ENCODE peak calls at places on chromosomes 7 and 10, in eight cellular contexts. One of them, this sample, is unnamed.

GRCh38 chr7:5143935-5144903 is 45.8 kb upstream of the WIPI2 start:
- DNase-seq in uterus: no peak
- DNase-seq in fibroblast of lung: no peak
- DNase-seq in sigmoid colon: no peak
- DNase-seq in hepatocyte: no peak
- DNase-seq in BE2C: peak; percentile 15
- DNase-seq in testis: no peak
- DNase-seq in neural progenitor cell: no peak
- DNase-seq in this sample: no peak

GRCh38 chr7:150388709-150389531 is 9.8 kb downstream of the ZNF775 start:
- DNase-seq in uterus: peak; percentile 37
- DNase-seq in fibroblast of lung: peak; percentile 89
- DNase-seq in sigmoid colon: peak; percentile 95
- DNase-seq in hepatocyte: peak; percentile 81
- DNase-seq in BE2C: peak; percentile 90
- DNase-seq in testis: peak; percentile 61
- DNase-seq in neural progenitor cell: peak; percentile 52
- DNase-seq in this sample: peak; percentile 85

GRCh38 chr10:24853661-24854060 is 98.7 kb downstream of the PRTFDC1 start:
- DNase-seq in uterus: no peak
- DNase-seq in fibroblast of lung: no peak
- DNase-seq in sigmoid colon: no peak
- DNase-seq in hepatocyte: no peak
- DNase-seq in BE2C: no peak
- DNase-seq in testis: no peak
- DNase-seq in neural progenitor cell: no peak
- DNase-seq in this sample: no peak

GRCh38 chr10:65941098-65941655 is 984.7 kb upstream of the LRRTM3 start:
- DNase-seq in uterus: no peak
- DNase-seq in fibroblast of lung: no peak
- DNase-seq in sigmoid colon: no peak
- DNase-seq in hepatocyte: peak; percentile 46
- DNase-seq in BE2C: no peak
- DNase-seq in testis: no peak
- DNase-seq in neural progenitor cell: no peak
- DNase-seq in this sample: no peak

GRCh38 chr7:148288592-148289151 is 301.9 kb upstream of the C7orf33 start:
- DNase-seq in uterus: no peak
- DNase-seq in fibroblast of lung: no peak
- DNase-seq in sigmoid colon: no peak
- DNase-seq in hepatocyte: no peak
- DNase-seq in BE2C: no peak
- DNase-seq in testis: no peak
- DNase-seq in neural progenitor cell: no peak
- DNase-seq in this sample: no peak

GRCh38 chr10:49679480-49679893 is at the start of gene C10orf53:
- DNase-seq in uterus: no peak
- DNase-seq in fibroblast of lung: peak; percentile 37
- DNase-seq in sigmoid colon: no peak
- DNase-seq in hepatocyte: peak; percentile 90
- DNase-seq in BE2C: peak; percentile 90
- DNase-seq in testis: peak; percentile 67
- DNase-seq in neural progenitor cell: peak; percentile 89
- DNase-seq in this sample: no peak

GRCh38 chr10:68474021-68474420 is 2.2 kb upstream of the DNA2 start:
- DNase-seq in uterus: no peak
- DNase-seq in fibroblast of lung: no peak
- DNase-seq in sigmoid colon: no peak
- DNase-seq in hepatocyte: no peak
- DNase-seq in BE2C: no peak
- DNase-seq in testis: no peak
- DNase-seq in neural progenitor cell: no peak
- DNase-seq in this sample: no peak

GRCh38 chr7:159125104-159125943 is 19.3 kb downstream of the VIPR2 start:
- DNase-seq in uterus: peak; percentile 6
- DNase-seq in fibroblast of lung: no peak
- DNase-seq in sigmoid colon: no peak
- DNase-seq in hepatocyte: no peak
- DNase-seq in BE2C: no peak
- DNase-seq in testis: no peak
- DNase-seq in neural progenitor cell: no peak
- DNase-seq in this sample: no peak

GRCh38 chr10:26374426-26374825 is 63.7 kb upstream of the APBB1IP start:
- DNase-seq in uterus: no peak
- DNase-seq in fibroblast of lung: no peak
- DNase-seq in sigmoid colon: no peak
- DNase-seq in hepatocyte: no peak
- DNase-seq in BE2C: no peak
- DNase-seq in testis: no peak
- DNase-seq in neural progenitor cell: no peak
- DNase-seq in this sample: no peak

GRCh38 chr10:133163889-133164815 is 4.1 kb downstream of the KNDC1 start:
- DNase-seq in uterus: peak; percentile 12
- DNase-seq in fibroblast of lung: no peak
- DNase-seq in sigmoid colon: peak; percentile 55
- DNase-seq in hepatocyte: no peak
- DNase-seq in BE2C: no peak
- DNase-seq in testis: no peak
- DNase-seq in neural progenitor cell: no peak
- DNase-seq in this sample: peak; percentile 19

GRCh38 chr7:118183254-118183585 is 744 bp upstream of the LSM8 start:
- DNase-seq in uterus: no peak
- DNase-seq in fibroblast of lung: no peak
- DNase-seq in sigmoid colon: no peak
- DNase-seq in hepatocyte: no peak
- DNase-seq in BE2C: no peak
- DNase-seq in testis: no peak
- DNase-seq in neural progenitor cell: no peak
- DNase-seq in this sample: no peak

GRCh38 chr7:91029688-91030087 is 234.5 kb upstream of the FZD1 start:
- DNase-seq in uterus: no peak
- DNase-seq in fibroblast of lung: no peak
- DNase-seq in sigmoid colon: no peak
- DNase-seq in hepatocyte: no peak
- DNase-seq in BE2C: no peak
- DNase-seq in testis: no peak
- DNase-seq in neural progenitor cell: no peak
- DNase-seq in this sample: no peak

GRCh38 chr7:91034459-91035368 is 229.5 kb upstream of the FZD1 start:
- DNase-seq in uterus: peak; percentile 28
- DNase-seq in fibroblast of lung: peak; percentile 77
- DNase-seq in sigmoid colon: no peak
- DNase-seq in hepatocyte: peak; percentile 73
- DNase-seq in BE2C: peak; percentile 25
- DNase-seq in testis: peak; percentile 81
- DNase-seq in neural progenitor cell: peak; percentile 66
- DNase-seq in this sample: peak; percentile 33

GRCh38 chr7:91031757-91032156 is 232.5 kb upstream of the FZD1 start:
- DNase-seq in uterus: no peak
- DNase-seq in fibroblast of lung: no peak
- DNase-seq in sigmoid colon: no peak
- DNase-seq in hepatocyte: peak; percentile 14
- DNase-seq in BE2C: no peak
- DNase-seq in testis: no peak
- DNase-seq in neural progenitor cell: no peak
- DNase-seq in this sample: no peak

GRCh38 chr7:91033574-91033973 is 230.7 kb upstream of the FZD1 start:
- DNase-seq in uterus: no peak
- DNase-seq in fibroblast of lung: no peak
- DNase-seq in sigmoid colon: no peak
- DNase-seq in hepatocyte: no peak
- DNase-seq in BE2C: no peak
- DNase-seq in testis: no peak
- DNase-seq in neural progenitor cell: no peak
- DNase-seq in this sample: no peak

DNA sequence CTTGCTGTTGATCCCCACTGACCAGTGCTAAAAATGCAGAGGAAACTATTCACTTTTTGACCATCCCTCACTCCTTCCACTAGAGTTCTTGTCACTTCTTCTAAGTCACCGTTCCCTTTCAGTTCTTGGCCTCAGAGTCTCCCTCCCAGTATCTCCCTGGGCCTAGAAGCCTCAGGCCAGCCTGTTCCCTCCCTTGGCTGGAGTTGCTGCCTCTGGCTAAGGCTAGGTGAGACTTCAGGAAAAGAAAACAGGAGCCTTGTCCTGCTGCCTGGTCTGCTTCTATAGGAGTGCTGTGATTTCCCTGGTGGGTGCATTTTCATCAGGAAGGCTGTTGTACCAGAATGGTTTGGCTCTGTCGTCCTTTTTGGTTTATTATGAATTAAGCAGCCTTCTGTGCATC is 233.6 kb upstream of the FZD1 start:
- DNase-seq in uterus: no peak
- DNase-seq in fibroblast of lung: no peak
- DNase-seq in sigmoid colon: no peak
- DNase-seq in hepatocyte: no peak
- DNase-seq in BE2C: no peak
- DNase-seq in testis: no peak
- DNase-seq in neural progenitor cell: no peak
- DNase-seq in this sample: no peak
- H3K4me1 ChIP-seq in uterus: no peaks in the 10 kb centered on the region
- H3K4me1 ChIP-seq in fibroblast of lung: peaks cover 6% of the 10 kb centered on the region
- H3K4me1 ChIP-seq in sigmoid colon: no peaks in the 10 kb centered on the region
- H3K4me1 ChIP-seq in hepatocyte: no peaks in the 10 kb centered on the region
- H3K4me1 ChIP-seq in BE2C: no peaks in the 10 kb centered on the region
- H3K4me1 ChIP-seq in testis: no peaks in the 10 kb centered on the region
- H3K4me1 ChIP-seq in neural progenitor cell: peaks cover 22% of the 10 kb centered on the region
- H3K4me1 ChIP-seq in this sample: no peaks in the 10 kb centered on the region

GRCh38 chr10:17859492-17860156 is 50.5 kb downstream of the MRC1 start:
- DNase-seq in uterus: no peak
- DNase-seq in fibroblast of lung: no peak
- DNase-seq in sigmoid colon: no peak
- DNase-seq in hepatocyte: no peak
- DNase-seq in BE2C: no peak
- DNase-seq in testis: no peak
- DNase-seq in neural progenitor cell: no peak
- DNase-seq in this sample: no peak

GRCh38 chr10:17871036-17871435 is 61.9 kb downstream of the MRC1 start:
- DNase-seq in uterus: no peak
- DNase-seq in fibroblast of lung: no peak
- DNase-seq in sigmoid colon: no peak
- DNase-seq in hepatocyte: no peak
- DNase-seq in BE2C: no peak
- DNase-seq in testis: no peak
- DNase-seq in neural progenitor cell: no peak
- DNase-seq in this sample: no peak

GRCh38 chr10:17867056-17867455 is 57.9 kb downstream of the MRC1 start:
- DNase-seq in uterus: no peak
- DNase-seq in fibroblast of lung: no peak
- DNase-seq in sigmoid colon: no peak
- DNase-seq in hepatocyte: no peak
- DNase-seq in BE2C: no peak
- DNase-seq in testis: no peak
- DNase-seq in neural progenitor cell: no peak
- DNase-seq in this sample: no peak

GRCh38 chr10:17861760-17862159 is 52.6 kb downstream of the MRC1 start:
- DNase-seq in uterus: no peak
- DNase-seq in fibroblast of lung: no peak
- DNase-seq in sigmoid colon: no peak
- DNase-seq in hepatocyte: no peak
- DNase-seq in BE2C: no peak
- DNase-seq in testis: no peak
- DNase-seq in neural progenitor cell: no peak
- DNase-seq in this sample: no peak

GRCh38 chr10:17865351-17865750 is 56.2 kb downstream of the MRC1 start:
- DNase-seq in uterus: no peak
- DNase-seq in fibroblast of lung: no peak
- DNase-seq in sigmoid colon: no peak
- DNase-seq in hepatocyte: no peak
- DNase-seq in BE2C: no peak
- DNase-seq in testis: no peak
- DNase-seq in neural progenitor cell: peak; percentile 2
- DNase-seq in this sample: no peak
- TF ChIP-seq CTCF in uterus: no peak
- TF ChIP-seq CTCF in fibroblast of lung: no peak
- TF ChIP-seq CTCF in sigmoid colon: no peak
- TF ChIP-seq CTCF in hepatocyte: no peak
- TF ChIP-seq CTCF in BE2C: no peak
- TF ChIP-seq CTCF in testis: no peak
- TF ChIP-seq CTCF in neural progenitor cell: no peak
- TF ChIP-seq CTCF in this sample: no peak

DNA sequence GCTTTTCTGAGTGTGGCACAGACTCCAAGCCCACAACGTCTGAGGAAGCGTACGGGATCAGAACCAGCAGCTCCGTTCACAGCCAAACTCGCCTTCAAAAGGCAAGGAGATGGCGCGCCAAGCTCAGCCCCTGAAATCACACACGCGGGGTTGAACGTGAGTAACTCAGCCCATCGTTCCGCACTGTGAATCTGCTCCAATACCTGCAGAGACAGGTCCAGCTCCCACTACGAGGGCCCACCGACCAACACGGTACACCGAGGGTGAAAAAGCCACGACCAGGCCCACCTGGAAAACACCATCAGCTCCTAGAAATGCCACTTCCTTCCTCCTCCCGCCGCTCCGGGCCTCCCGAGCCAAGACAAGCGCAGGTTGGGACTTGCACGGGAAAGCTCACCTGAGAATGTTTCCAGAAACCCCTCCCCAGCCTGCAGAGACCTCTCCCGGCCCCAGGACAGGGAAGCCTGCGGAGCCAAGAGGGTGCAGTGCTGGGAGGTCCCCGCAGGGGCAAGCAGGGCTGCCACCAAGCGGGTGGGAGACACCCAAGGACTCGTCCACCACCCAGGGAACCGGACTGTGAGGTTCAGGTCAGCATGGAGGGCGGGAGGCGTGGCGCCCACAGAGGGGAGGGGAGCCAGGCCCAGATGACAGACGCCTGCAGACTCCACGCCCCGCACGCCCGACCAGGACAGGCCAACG is 93.9 kb upstream of the PDGFA start:
- DNase-seq in uterus: no peak
- DNase-seq in fibroblast of lung: no peak
- DNase-seq in sigmoid colon: no peak
- DNase-seq in hepatocyte: no peak
- DNase-seq in BE2C: no peak
- DNase-seq in testis: no peak
- DNase-seq in neural progenitor cell: no peak
- DNase-seq in this sample: no peak
- H3K4me1 ChIP-seq in uterus: no peaks in the 10 kb centered on the region
- H3K4me1 ChIP-seq in fibroblast of lung: no peaks in the 10 kb centered on the region
- H3K4me1 ChIP-seq in sigmoid colon: no peaks in the 10 kb centered on the region
- H3K4me1 ChIP-seq in hepatocyte: peaks cover 6% of the 10 kb centered on the region
- H3K4me1 ChIP-seq in BE2C: no peaks in the 10 kb centered on the region
- H3K4me1 ChIP-seq in testis: peaks cover 20% of the 10 kb centered on the region
- H3K4me1 ChIP-seq in neural progenitor cell: peaks cover 14% of the 10 kb centered on the region
- H3K4me1 ChIP-seq in this sample: peaks cover 3% of the 10 kb centered on the region

DNA sequence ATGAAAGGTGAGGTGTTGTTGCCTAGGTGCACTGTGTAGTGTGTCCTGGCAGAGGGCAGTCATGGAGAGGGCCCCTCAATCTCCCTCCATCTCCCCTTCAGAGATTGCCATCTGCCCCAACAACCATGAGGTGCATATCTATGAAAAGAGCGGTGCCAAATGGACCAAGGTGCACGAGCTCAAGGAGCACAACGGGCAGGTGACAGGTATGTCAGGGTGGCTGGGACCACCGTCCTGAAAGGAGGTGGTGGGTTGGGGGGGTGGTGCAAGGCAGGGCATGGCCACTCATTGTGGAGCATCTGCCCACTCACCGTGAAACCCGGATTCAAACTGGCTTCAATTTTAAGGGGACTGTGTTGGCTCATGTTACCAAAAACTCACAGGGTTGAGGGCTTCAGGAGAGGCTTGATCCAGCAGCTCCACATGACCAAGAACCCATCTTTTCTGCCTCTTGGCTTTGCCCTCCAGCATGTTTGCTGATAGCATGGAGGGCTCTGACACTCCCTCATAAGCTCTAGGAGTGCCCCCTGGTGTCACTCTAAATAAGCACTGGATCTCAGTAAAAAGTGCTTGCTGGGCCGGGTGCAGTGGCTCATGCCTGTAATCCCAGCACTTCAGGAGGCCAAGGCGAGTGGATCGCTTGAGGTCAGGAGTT is 12.2 kb downstream of the ARPC1B start:
- DNase-seq in uterus: no peak
- DNase-seq in fibroblast of lung: peak; percentile 51
- DNase-seq in sigmoid colon: no peak
- DNase-seq in hepatocyte: no peak
- DNase-seq in BE2C: peak; percentile 43
- DNase-seq in testis: no peak
- DNase-seq in neural progenitor cell: no peak
- DNase-seq in this sample: no peak
- TF ChIP-seq CTCF in uterus: no peak
- TF ChIP-seq CTCF in fibroblast of lung: peak; percentile 37
- TF ChIP-seq CTCF in sigmoid colon: no peak
- TF ChIP-seq CTCF in hepatocyte: no peak
- TF ChIP-seq CTCF in BE2C: peak; percentile 49
- TF ChIP-seq CTCF in testis: no peak
- TF ChIP-seq CTCF in neural progenitor cell: peak; percentile 19
- TF ChIP-seq CTCF in this sample: no peak